ENCODE peak calls at places on chromosomes 13 and 19, in four cellular contexts. N, K, U and H are unnamed samples.

GRCh38 chr19:54156953-54157352 is 2.6 kb downstream of the LENG1 start:
- DNase-seq in N (no peak), K (no peak), U (no peak), H (no peak)

GRCh38 chr19:38653028-38653571 is 5.7 kb downstream of the ACTN4 start:
- DNase-seq in N (peak), K (no peak), U (no peak), H (no peak)

GRCh38 chr13:100089633-100090032 is 740 bp downstream of the PCCA start:
- DNase-seq in N (peak), K (no peak), U (no peak), H (no peak)

GRCh38 chr19:34180709-34181108 is 8.4 kb downstream of the LSM14A start:
- DNase-seq in N (no peak), K (no peak), U (no peak), H (no peak)

GRCh38 chr19:5352229-5352763 is 11.7 kb upstream of the PTPRS start:
- DNase-seq in N (no peak), K (no peak), U (no peak), H (no peak)

GRCh38 chr19:55638864-55639359 is 1.9 kb upstream of the ZNF580 start:
- DNase-seq in N (peak), K (peak), U (no peak), H (no peak)

GRCh38 chr19:16366433-16367268 is 42.0 kb downstream of the KLF2 start:
- DNase-seq in N (no peak), K (no peak), U (no peak), H (peak)

GRCh38 chr13:63184693-63185092 is 1769.0 kb upstream of the PCDH20 start:
- DNase-seq in N (peak), K (no peak), U (no peak), H (no peak)

GRCh38 chr19:1618157-1619093 is 13.2 kb upstream of the UQCR11 start:
- DNase-seq in N (peak), K (no peak), U (no peak), H (no peak)

GRCh38 chr13:27535546-27535945 is 84.8 kb downstream of the LNX2 start:
- DNase-seq in N (no peak), K (no peak), U (no peak), H (no peak)

GRCh38 chr19:53432088-53432661 is 391 bp downstream of the ZNF761 start:
- DNase-seq in N (peak), K (peak), U (no peak), H (no peak)

GRCh38 chr19:50695251-50696064 is 24.1 kb downstream of the SHANK1 start:
- DNase-seq in N (no peak), K (no peak), U (no peak), H (no peak)

GRCh38 chr19:15934332-15935078 is at the start of gene CYP4F11:
- DNase-seq in N (no peak), K (peak), U (no peak), H (no peak)

GRCh38 chr19:1395194-1396018 is 5.9 kb downstream of the GAMT start:
- DNase-seq in N (no peak), K (no peak), U (no peak), H (no peak)

GRCh38 chr19:45752639-45753038 is 16.4 kb downstream of the SIX5 start:
- DNase-seq in N (peak), K (no peak), U (no peak), H (no peak)

GRCh38 chr19:3604227-3604986 is 2.3 kb downstream of the TBXA2R start:
- DNase-seq in N (no peak), K (no peak), U (no peak), H (no peak)

GRCh38 chr19:51552608-51552995 is 18.5 kb upstream of the ZNF175 start:
- DNase-seq in N (no peak), K (no peak), U (no peak), H (no peak)

GRCh38 chr19:35075202-35076025 is 33.9 kb downstream of the HPN start:
- DNase-seq in N (no peak), K (no peak), U (no peak), H (no peak)

GRCh38 chr13:70407486-70407885 is 299.2 kb upstream of the KLHL1 start:
- DNase-seq in N (no peak), K (no peak), U (no peak), H (no peak)

GRCh38 chr19:18321729-18322091 is 1.2 kb downstream of the LSM4 start:
- DNase-seq in N (peak), K (no peak), U (no peak), H (no peak)

GRCh38 chr19:55086730-55087541 is 11.3 kb downstream of the EPS8L1 start:
- DNase-seq in N (peak), K (peak), U (peak), H (peak)

GRCh38 chr19:18140473-18140872 is 12.5 kb upstream of the PIK3R2 start:
- DNase-seq in N (no peak), K (no peak), U (no peak), H (no peak)

GRCh38 chr13:63050287-63050686 is 1634.6 kb upstream of the PCDH20 start:
- DNase-seq in N (no peak), K (no peak), U (no peak), H (no peak)

GRCh38 chr13:108948269-108948671 is 318.9 kb downstream of the MYO16 start:
- DNase-seq in N (peak), K (no peak), U (no peak), H (no peak)

GRCh38 chr19:39645800-39646411 is 9.8 kb upstream of the LGALS16 start:
- DNase-seq in N (peak), K (no peak), U (no peak), H (no peak)

GRCh38 chr13:99932912-99933311 is 38.7 kb downstream of the ZIC5 start:
- DNase-seq in N (no peak), K (no peak), U (no peak), H (no peak)

GRCh38 chr19:48398329-48399235 is 5.1 kb downstream of the GRIN2D start:
- DNase-seq in N (peak), K (peak), U (peak), H (peak)

GRCh38 chr13:84607614-84608013 is 725.3 kb upstream of the SLITRK1 start:
- DNase-seq in N (peak), K (no peak), U (no peak), H (no peak)

GRCh38 chr19:50461066-50461875 is 15.0 kb upstream of the EMC10 start:
- DNase-seq in N (peak), K (peak), U (peak), H (peak)

GRCh38 chr19:33676999-33677665 is 55.4 kb downstream of the CHST8 start:
- DNase-seq in N (no peak), K (peak), U (no peak), H (no peak)

GRCh38 chr19:16442386-16443276 is 29.1 kb downstream of the EPS15L1 start:
- DNase-seq in N (no peak), K (no peak), U (no peak), H (no peak)

GRCh38 chr13:26742691-26743358 is 17.8 kb downstream of the GPR12 start:
- DNase-seq in N (no peak), K (no peak), U (no peak), H (no peak)

GRCh38 chr19:50909240-50910070 is 1.7 kb downstream of the KLK4 start:
- DNase-seq in N (peak), K (no peak), U (peak), H (peak)

GRCh38 chr19:45162464-45163143 is 1.8 kb upstream of the NKPD1 start:
- DNase-seq in N (no peak), K (no peak), U (no peak), H (no peak)

GRCh38 chr19:58440556-58440955 is 603 bp upstream of the ZNF132 start:
- DNase-seq in N (no peak), K (no peak), U (no peak), H (no peak)

GRCh38 chr19:48061401-48062344 is 17.8 kb upstream of the CABP5 start:
- DNase-seq in N (no peak), K (no peak), U (no peak), H (no peak)

GRCh38 chr19:872266-872951 is 12.9 kb downstream of the CFD start:
- DNase-seq in N (peak), K (peak), U (no peak), H (peak)

GRCh38 chr19:1577929-1578618 is 9.9 kb upstream of the MEX3D start:
- DNase-seq in N (no peak), K (no peak), U (no peak), H (no peak)

GRCh38 chr19:45508931-45509691 is 1.8 kb downstream of the VASP start:
- DNase-seq in N (peak), K (peak), U (no peak), H (peak)